ENCODE peak calls at places on chromosomes 3 and 15, in four cellular contexts. A is kidney, L is progenitor cell of endocrine pancreas, S is ovary. Q is an unnamed sample.

GRCh38 chr3:63724987-63725386 is 72.5 kb downstream of the SNTN start:
- DNase-seq in A (no peak), L (no peak), S (no peak), Q (no peak)

GRCh38 chr3:195056506-195056905 is 214.5 kb downstream of the XXYLT1 start:
- DNase-seq in A (peak; percentile 48), L (no peak), S (no peak), Q (no peak)

GRCh38 chr3:131091768-131092167 is 65.1 kb downstream of the NEK11 start:
- DNase-seq in A (no peak), L (no peak), S (no peak), Q (no peak)

GRCh38 chr3:25455316-25456232 is 27.5 kb downstream of the RARB start:
- DNase-seq in A (peak; percentile 63), L (no peak), S (no peak), Q (no peak)

GRCh38 chr3:150680562-150680961 is 23.2 kb downstream of the ERICH6 start:
- DNase-seq in A (no peak), L (no peak), S (no peak), Q (no peak)

GRCh38 chr3:119145500-119146167 is at the start of gene TEX55:
- DNase-seq in A (no peak), L (no peak), S (no peak), Q (no peak)

GRCh38 chr3:16801698-16802097 is 83.1 kb upstream of the PLCL2 start:
- DNase-seq in A (no peak), L (no peak), S (no peak), Q (no peak)

GRCh38 chr3:53846134-53846850 is at the start of the genes CHDH and IL17RB:
- DNase-seq in A (peak; percentile 86), L (peak; percentile 41), S (peak; percentile 76), Q (peak; percentile 27)

GRCh38 chr15:25664761-25665160 is 198.4 kb downstream of the ATP10A start:
- DNase-seq in A (no peak), L (no peak), S (no peak), Q (no peak)

GRCh38 chr3:8576841-8577553 is 67.6 kb downstream of the SSUH2 start:
- DNase-seq in A (peak; percentile 75), L (no peak), S (no peak), Q (no peak)

GRCh38 chr3:174216948-174217718 is 642.0 kb upstream of the NAALADL2 start:
- DNase-seq in A (no peak), L (no peak), S (no peak), Q (no peak)

GRCh38 chr15:70902105-70902504 is 9.5 kb downstream of the LRRC49 start:
- DNase-seq in A (no peak), L (no peak), S (no peak), Q (no peak)

GRCh38 chr15:42796955-42797779 is 60.2 kb upstream of the CDAN1 start:
- DNase-seq in A (no peak), L (no peak), S (no peak), Q (no peak)

GRCh38 chr15:76678766-76679165 is 226.4 kb downstream of the SCAPER start:
- DNase-seq in A (no peak), L (no peak), S (no peak), Q (no peak)

GRCh38 chr3:71456155-71456554 is 127.4 kb downstream of the FOXP1 start:
- DNase-seq in A (no peak), L (no peak), S (no peak), Q (no peak)
- TF ChIP-seq CTCF in A (no peak), L (no peak), S (no peak), Q (no peak)

GRCh38 chr3:55899887-55900286 is 412.8 kb upstream of the WNT5A start:
- DNase-seq in A (no peak), L (no peak), S (no peak), Q (peak; percentile 19)
- TF ChIP-seq CTCF in A (no peak), L (peak; percentile 65), S (no peak), Q (peak; percentile 41)

DNA sequence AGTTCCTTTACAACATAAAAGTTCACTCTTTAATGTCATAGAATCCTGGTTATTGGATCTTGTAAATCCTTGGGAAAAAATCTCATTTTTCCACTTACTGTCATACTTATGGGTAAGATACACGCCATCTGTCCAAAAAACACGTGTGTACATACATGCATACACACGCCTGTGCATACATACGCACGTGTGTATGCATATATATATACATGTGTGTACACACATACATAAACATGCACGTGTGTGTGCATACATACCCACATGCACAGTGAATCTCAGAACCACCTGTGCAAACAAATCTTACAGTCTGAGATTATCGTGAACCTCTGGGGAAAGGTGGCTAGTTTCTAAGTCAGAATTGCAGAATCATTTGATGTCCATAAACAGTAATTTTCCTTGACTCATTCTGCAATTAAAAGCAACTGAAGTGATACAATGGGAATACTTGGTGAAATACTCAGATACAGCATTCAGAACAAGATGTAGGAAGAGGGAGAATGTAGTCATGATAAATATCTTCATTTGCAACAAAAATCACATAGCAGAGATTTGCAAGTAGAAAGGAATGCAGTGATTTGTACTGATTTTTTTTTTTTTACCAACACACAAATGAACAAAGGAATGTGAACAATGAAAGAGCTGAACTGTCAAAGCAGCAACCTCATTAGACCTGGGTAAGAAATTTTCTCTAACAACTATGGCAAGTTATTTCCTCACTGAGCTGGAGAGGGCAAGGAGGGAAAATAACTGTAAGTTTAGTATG is 160.6 kb upstream of the POU1F1 start:
- DNase-seq in A (no peak), L (no peak), S (no peak), Q (no peak)
- TF ChIP-seq CTCF in A (no peak), L (no peak), S (no peak), Q (no peak)

GRCh38 chr3:66396888-66397287 is 103.9 kb downstream of the LRIG1 start:
- DNase-seq in A (no peak), L (no peak), S (no peak), Q (no peak)

GRCh38 chr3:66395635-66396034 is 105.2 kb downstream of the LRIG1 start:
- DNase-seq in A (no peak), L (no peak), S (no peak), Q (no peak)

GRCh38 chr3:66394261-66395249 is 106.3 kb downstream of the LRIG1 start:
- DNase-seq in A (no peak), L (no peak), S (no peak), Q (no peak)

GRCh38 chr3:66397745-66398144 is 103.1 kb downstream of the LRIG1 start:
- DNase-seq in A (no peak), L (no peak), S (no peak), Q (no peak)

GRCh38 chr3:66396161-66396760 is 104.6 kb downstream of the LRIG1 start:
- DNase-seq in A (no peak), L (no peak), S (no peak), Q (no peak)
- TF ChIP-seq CTCF in A (no peak), L (no peak), S (no peak), Q (no peak)

GRCh38 chr3:20185364-20185732 is 658 bp downstream of the SGO1 start:
- DNase-seq in A (no peak), L (no peak), S (no peak), Q (peak; percentile 12)

GRCh38 chr3:20185733-20186599 is at the start of gene SGO1:
- DNase-seq in A (peak; percentile 100), L (peak; percentile 98), S (peak; percentile 99), Q (peak; percentile 99)

GRCh38 chr3:20194793-20195460 is 8.9 kb upstream of the SGO1 start:
- DNase-seq in A (no peak), L (no peak), S (no peak), Q (no peak)

GRCh38 chr3:20186600-20187004 is 596 bp upstream of the SGO1 start:
- DNase-seq in A (no peak), L (no peak), S (no peak), Q (no peak)

GRCh38 chr3:20190991-20191390 is 5.0 kb upstream of the SGO1 start:
- DNase-seq in A (no peak), L (no peak), S (no peak), Q (no peak)
- TF ChIP-seq CTCF in A (no peak), L (peak; percentile 27), S (no peak), Q (no peak)

DNA sequence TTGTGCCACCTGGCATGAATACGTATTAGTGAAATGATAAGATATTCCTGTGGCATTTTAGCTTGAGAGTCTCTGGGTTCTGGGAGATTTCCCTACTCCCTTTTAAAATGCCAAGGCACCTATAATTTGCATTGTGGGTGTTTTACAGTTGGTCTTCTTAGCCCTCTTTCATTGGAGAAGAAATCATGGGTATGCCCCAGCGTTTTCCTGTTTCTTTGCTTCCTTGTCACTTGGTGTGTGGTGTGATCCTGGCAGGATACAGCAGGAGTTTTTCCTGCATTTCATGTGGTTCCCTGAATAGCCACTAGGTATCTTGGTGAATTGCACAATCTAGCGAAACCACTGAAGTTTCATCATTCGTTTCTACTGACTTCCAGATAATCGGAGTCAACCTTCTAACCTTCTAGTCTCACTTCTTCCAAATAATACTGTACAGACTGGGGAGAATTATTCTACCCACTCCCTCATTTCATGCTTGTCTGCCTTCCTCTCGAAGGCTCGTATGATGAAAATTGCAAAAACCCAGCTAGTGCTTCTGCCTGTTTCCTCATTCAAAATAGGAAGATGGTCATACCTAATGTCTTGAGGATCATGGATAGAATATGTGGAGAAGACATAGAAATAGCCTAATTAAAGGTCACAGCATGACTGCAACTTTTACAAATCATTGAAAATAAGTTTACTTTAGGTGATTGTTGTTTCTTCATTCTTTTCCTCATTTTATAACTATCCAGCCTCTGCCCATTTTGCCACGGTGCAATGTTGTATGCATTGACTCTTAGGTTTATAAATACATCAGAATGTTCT is 2.7 kb downstream of the BHLHE40 start:
- DNase-seq in A (no peak), L (no peak), S (peak; percentile 44), Q (peak; percentile 33)
- TF ChIP-seq CTCF in A (no peak), L (peak; percentile 34), S (peak; percentile 26), Q (peak; percentile 53)

GRCh38 chr3:71581981-71582611 is 1.4 kb downstream of the FOXP1 start:
- DNase-seq in A (peak; percentile 86), L (peak; percentile 54), S (peak; percentile 57), Q (peak; percentile 58)

GRCh38 chr3:71580636-71581215 is 2.8 kb downstream of the FOXP1 start:
- DNase-seq in A (no peak), L (no peak), S (no peak), Q (no peak)

GRCh38 chr3:71582612-71583568 is 638 bp downstream of the FOXP1 start:
- DNase-seq in A (peak; percentile 91), L (peak; percentile 74), S (peak; percentile 70), Q (peak; percentile 70)

GRCh38 chr3:71579934-71580318 is 3.6 kb downstream of the FOXP1 start:
- DNase-seq in A (no peak), L (no peak), S (no peak), Q (no peak)

GRCh38 chr3:71581451-71581980 is 2.0 kb downstream of the FOXP1 start:
- DNase-seq in A (peak; percentile 80), L (peak; percentile 16), S (peak; percentile 50), Q (peak; percentile 41)
- TF ChIP-seq CTCF in A (no peak), L (no peak), S (no peak), Q (no peak)

GRCh38 chr3:128149632-128150031 is 3.6 kb upstream of the EEFSEC start:
- DNase-seq in A (no peak), L (no peak), S (no peak), Q (no peak)

GRCh38 chr3:128152419-128153155 is 694 bp upstream of the EEFSEC start:
- DNase-seq in A (no peak), L (no peak), S (no peak), Q (no peak)

GRCh38 chr3:128155614-128156360 is 2.5 kb downstream of the EEFSEC start:
- DNase-seq in A (no peak), L (no peak), S (no peak), Q (no peak)

GRCh38 chr3:128151758-128152274 is 1.5 kb upstream of the EEFSEC start:
- DNase-seq in A (no peak), L (no peak), S (no peak), Q (no peak)

GRCh38 chr3:128153156-128154011 is at the start of gene EEFSEC:
- DNase-seq in A (peak; percentile 95), L (peak; percentile 46), S (peak; percentile 75), Q (peak; percentile 68)
- TF ChIP-seq CTCF in A (no peak), L (no peak), S (no peak), Q (no peak)

Q was measured in endothelial cell.